ENCODE peak calls at places on chromosomes 11 and 22, in seven cellular contexts. A is GM23338, P is MM.1S, E is PC-3, G is GM23248, O is hepatocyte, B is HCT116. K is an unnamed sample.

GRCh38 chr11:116787436-116787785 is 412 bp downstream of the ZPR1 start:
- DNase-seq in P (no peak), O (no peak), E (peak), G (peak), A (peak), B (no peak), K (no peak)

GRCh38 chr11:11117730-11118129 is 235.3 kb downstream of the CSNK2A3 start:
- DNase-seq in B (no peak), P (no peak), E (no peak), A (no peak), G (no peak), O (no peak), K (no peak)

GRCh38 chr22:50186181-50186731 is 543 bp downstream of the TRABD start:
- DNase-seq in P (no peak), G (no peak), E (no peak), A (no peak), B (no peak), O (no peak), K (peak)

GRCh38 chr22:32926600-32926999 is 125.1 kb downstream of the TIMP3 start:
- DNase-seq in A (peak), P (peak), G (peak), B (peak), O (peak), E (peak), K (peak)

GRCh38 chr11:93908689-93909088 is 58.3 kb upstream of the VSTM5 start:
- DNase-seq in B (no peak), P (no peak), G (peak), E (peak), O (no peak), A (peak), K (no peak)

GRCh38 chr22:49551897-49552659 is 275.6 kb downstream of the BRD1 start:
- DNase-seq in G (no peak), O (no peak), A (no peak), P (no peak), E (no peak), B (no peak), K (no peak)

GRCh38 chr22:19732403-19733113 is 9.2 kb downstream of the GP1BB start:
- DNase-seq in G (no peak), B (no peak), P (no peak), O (no peak), A (no peak), E (no peak), K (no peak)

GRCh38 chr11:68213135-68213515 is at the start of gene KMT5B:
- DNase-seq in P (no peak), B (peak), G (no peak), A (peak), E (peak), O (peak), K (no peak)

GRCh38 chr11:15580775-15581095 is 466.0 kb downstream of the INSC start:
- DNase-seq in A (no peak), E (no peak), B (no peak), O (no peak), P (no peak), G (no peak), K (no peak)

GRCh38 chr11:30741039-30741550 is 154.9 kb upstream of the MPPED2 start:
- DNase-seq in A (no peak), B (no peak), E (no peak), P (no peak), O (peak), G (peak), K (no peak)

GRCh38 chr11:111063711-111064110 is 181.8 kb upstream of the POU2AF2 start:
- DNase-seq in O (no peak), E (peak), P (no peak), G (peak), A (no peak), B (no peak), K (peak)

GRCh38 chr11:116343270-116343669 is 429.5 kb downstream of the BUD13 start:
- DNase-seq in G (no peak), B (no peak), P (no peak), E (no peak), O (no peak), A (no peak), K (no peak)

GRCh38 chr11:45336136-45336535 is 50.0 kb upstream of the SYT13 start:
- DNase-seq in P (no peak), G (no peak), E (no peak), B (no peak), A (no peak), O (no peak), K (no peak)

GRCh38 chr22:41976070-41976901 is 7.0 kb downstream of the SEPTIN3 start:
- DNase-seq in B (no peak), G (peak), O (peak), A (peak), P (peak), E (no peak), K (peak)

GRCh38 chr11:5335166-5335565 is 8.2 kb downstream of the OR51B5 start:
- DNase-seq in O (no peak), E (no peak), B (no peak), A (no peak), G (no peak), P (no peak), K (no peak)

GRCh38 chr22:46119093-46119728 is 31.1 kb upstream of the PPARA start:
- DNase-seq in G (peak), E (no peak), B (no peak), O (no peak), P (no peak), A (no peak), K (no peak)

GRCh38 chr11:63682045-63682915 is 980 bp downstream of the RTN3 start:
- DNase-seq in B (no peak), O (peak), P (no peak), A (peak), E (peak), G (peak), K (peak)

GRCh38 chr22:24357547-24357946 is 69.9 kb upstream of the ADORA2A start:
- DNase-seq in B (no peak), O (no peak), G (no peak), A (no peak), E (no peak), P (no peak), K (peak)

GRCh38 chr22:35484651-35485372 is 55.8 kb upstream of the RASD2 start:
- DNase-seq in B (no peak), A (no peak), P (no peak), E (no peak), O (no peak), G (peak), K (no peak)

GRCh38 chr22:46256358-46256958 is 6.4 kb upstream of the CDPF1 start:
- DNase-seq in G (no peak), P (no peak), O (no peak), E (peak), A (no peak), B (no peak), K (no peak)

GRCh38 chr11:21774212-21774611 is 418.7 kb upstream of the ANO5 start:
- DNase-seq in G (no peak), E (peak), B (no peak), O (no peak), P (no peak), A (no peak), K (no peak)

GRCh38 chr11:120546312-120547205 is 35.0 kb downstream of the GRIK4 start:
- DNase-seq in E (peak), B (peak), O (peak), P (no peak), A (peak), G (peak), K (peak)

GRCh38 chr11:84089072-84090057 is 803.2 kb upstream of the CCDC90B start:
- DNase-seq in O (no peak), G (no peak), A (no peak), E (no peak), P (no peak), B (no peak), K (no peak)

GRCh38 chr22:45336971-45337431 is 27.3 kb downstream of the FAM118A start:
- DNase-seq in B (no peak), O (peak), E (no peak), G (peak), P (no peak), A (no peak), K (no peak)

GRCh38 chr22:48316876-48317250 is 1510.8 kb downstream of the BRD1 start:
- DNase-seq in P (no peak), B (no peak), A (no peak), G (no peak), O (no peak), E (no peak), K (no peak)

GRCh38 chr11:109604506-109604905 is 182.5 kb downstream of the C11orf87 start:
- DNase-seq in O (no peak), P (no peak), B (no peak), G (peak), E (no peak), A (no peak), K (no peak)

GRCh38 chr11:86523738-86524602 is 148.4 kb downstream of the ME3 start:
- DNase-seq in P (no peak), B (peak), E (peak), G (peak), O (peak), A (no peak), K (no peak)

GRCh38 chr11:13119928-13120520 is 110.9 kb downstream of the RASSF10 start:
- DNase-seq in G (peak), B (no peak), A (no peak), O (no peak), P (no peak), E (peak), K (no peak)

GRCh38 chr22:35572552-35572951 is 31.9 kb downstream of the RASD2 start:
- DNase-seq in E (no peak), B (no peak), P (no peak), A (no peak), O (no peak), G (no peak), K (no peak)

GRCh38 chr22:37991738-37992442 is 7.5 kb upstream of the SOX10 start:
- DNase-seq in O (no peak), G (peak), P (no peak), A (no peak), B (no peak), E (no peak), K (no peak)

GRCh38 chr11:23947883-23948282 is 549.0 kb upstream of the LUZP2 start:
- DNase-seq in G (no peak), E (no peak), O (no peak), B (no peak), P (no peak), A (no peak), K (no peak)
- TF ChIP-seq EZH2phosphoT487 in G (no peak), E (no peak), O (no peak), B (no peak), P (no peak), A (no peak), K (no peak)

GRCh38 chr22:36816338-36816634 is 549 bp downstream of the PVALB start:
- DNase-seq in E (no peak), B (no peak), P (no peak), G (peak), O (no peak), A (peak), K (peak)
- TF ChIP-seq EZH2 in E (no peak), B (no peak), P (no peak), G (no peak), O (no peak), A (peak), K (no peak)

GRCh38 chr11:17607572-17608570 is 60.8 kb downstream of the OTOG start:
- DNase-seq in A (no peak), G (no peak), B (no peak), O (no peak), P (no peak), E (no peak), K (no peak)
- H3K27ac ChIP-seq in A (no peak), G (no peak), B (no peak), O (no peak), P (no peak), E (no peak), K (no peak)

DNA sequence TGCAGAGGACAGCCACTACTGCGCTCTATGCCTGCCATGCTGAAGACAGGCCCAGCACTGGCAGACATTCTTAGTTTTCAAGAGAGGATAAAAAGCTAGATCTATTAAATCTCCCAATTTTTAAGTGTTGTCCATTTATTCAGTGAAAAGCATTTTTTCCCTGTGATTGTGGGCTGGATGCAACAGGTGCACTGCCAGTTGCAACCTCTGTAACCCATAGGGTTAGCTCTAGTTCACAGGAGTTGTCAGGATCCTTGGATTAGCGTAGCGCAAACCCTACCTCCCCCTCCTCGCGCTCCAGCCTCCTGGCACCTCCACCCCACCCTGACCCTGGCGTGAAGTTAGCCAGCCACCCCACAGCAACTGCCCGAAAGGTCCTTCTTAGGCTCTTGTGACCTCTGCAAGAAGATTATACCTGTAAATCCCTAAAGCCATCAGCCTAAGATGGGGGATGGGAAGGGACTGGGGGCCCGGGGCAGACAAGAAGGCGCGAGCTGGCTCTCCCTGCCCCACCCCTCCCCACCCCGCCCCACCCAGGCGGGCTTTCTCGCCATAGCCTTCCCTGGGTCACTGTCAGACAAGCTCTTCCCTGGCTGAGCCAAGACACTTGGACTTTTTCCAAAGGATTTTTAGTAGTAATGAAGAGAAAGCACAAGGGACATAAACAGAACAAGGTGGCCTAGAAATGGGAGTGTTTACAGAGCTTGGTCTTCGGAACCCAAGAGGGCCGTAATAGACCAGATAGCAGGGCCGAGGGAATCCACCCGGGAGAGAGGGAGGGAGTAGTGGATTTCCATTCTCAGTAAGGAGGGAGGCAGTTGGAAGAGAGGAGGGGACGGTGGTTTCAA is 31.0 kb downstream of the EIF3F start:
- DNase-seq in A (peak), B (no peak), P (no peak), O (peak), G (peak), E (no peak), K (peak)
- TF ChIP-seq EZH2phosphoT487 in A (no peak), B (no peak), P (no peak), O (no peak), G (no peak), E (no peak), K (no peak)

GRCh38 chr11:7307836-7308235 is 56.1 kb downstream of the SYT9 start:
- DNase-seq in E (no peak), P (no peak), O (no peak), A (no peak), B (no peak), G (no peak), K (no peak)

GRCh38 chr11:7314811-7315604 is 63.3 kb downstream of the SYT9 start:
- DNase-seq in P (no peak), G (no peak), A (peak), E (no peak), B (no peak), O (no peak), K (peak)

GRCh38 chr11:7306900-7307299 is 55.2 kb downstream of the SYT9 start:
- DNase-seq in O (no peak), G (no peak), E (no peak), A (no peak), B (no peak), P (no peak), K (no peak)

DNA sequence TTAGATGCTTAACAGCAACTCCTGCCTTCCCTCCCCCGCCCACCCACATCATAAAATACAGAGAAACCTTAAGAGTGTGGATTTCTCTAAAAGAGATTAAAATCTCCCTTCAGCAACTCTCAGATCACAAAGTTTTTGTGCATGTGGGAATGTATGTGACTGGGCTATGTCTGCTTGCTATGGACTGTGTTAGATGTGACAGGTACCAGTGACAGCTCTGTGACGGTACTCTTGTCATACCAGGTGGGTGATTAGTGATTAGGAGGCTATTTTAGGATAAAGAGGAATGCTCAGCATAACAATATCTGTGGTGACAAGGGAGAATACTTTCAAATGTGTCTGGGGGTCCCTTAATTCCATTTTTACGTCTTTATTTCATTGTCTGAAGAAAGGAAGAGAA is 60.2 kb downstream of the SYT9 start:
- DNase-seq in A (no peak), E (no peak), G (no peak), P (no peak), O (no peak), B (no peak), K (no peak)
- TF ChIP-seq EZH2 in A (no peak), E (no peak), G (no peak), P (no peak), O (no peak), B (no peak), K (no peak)

DNA sequence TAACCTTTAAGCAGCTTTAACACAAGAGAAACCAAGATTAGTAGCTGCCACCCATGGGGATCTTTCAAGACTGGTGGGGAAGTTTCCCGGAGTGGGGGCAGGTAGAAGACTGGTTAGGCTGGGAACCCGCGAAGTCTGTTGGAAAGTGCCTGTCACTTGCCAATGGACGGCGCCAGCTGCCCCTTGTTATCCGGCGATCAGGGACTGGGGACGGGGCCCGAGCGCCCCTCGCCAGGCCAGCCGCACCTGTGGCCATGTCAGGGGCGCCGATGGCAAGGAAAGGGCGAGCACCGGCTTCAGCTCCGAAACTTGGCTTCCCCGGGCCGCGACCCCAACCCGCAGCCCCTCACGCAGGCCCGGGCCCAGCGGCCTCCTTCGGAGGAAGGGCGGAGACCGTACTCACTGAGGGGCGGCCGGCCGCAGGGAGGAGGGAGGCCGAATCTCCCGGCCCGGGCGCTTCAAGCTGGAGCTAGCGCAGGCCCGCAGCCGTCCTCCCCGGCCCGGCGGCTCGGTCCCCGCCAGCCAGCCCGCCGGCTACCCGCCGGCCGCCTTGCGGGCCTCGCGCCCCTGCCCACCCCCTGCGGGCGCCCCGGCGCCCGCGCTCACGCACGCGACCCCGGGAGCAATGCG is 539 bp downstream of the EIF4ENIF1 start:
- DNase-seq in E (peak), B (no peak), G (peak), A (peak), O (peak), P (peak), K (peak)
- H3K27ac ChIP-seq in E (no peak), B (peak), G (peak), A (no peak), O (peak), P (peak), K (no peak)

GRCh38 chr11:72668645-72669347 is 5.4 kb downstream of the PDE2A start:
- DNase-seq in E (no peak), G (no peak), P (peak), B (no peak), O (no peak), A (peak), K (peak)
- TF ChIP-seq EZH2phosphoT487 in E (no peak), G (no peak), P (no peak), B (no peak), O (no peak), A (no peak), K (no peak)

GRCh38 chr11:128405693-128406364 is 181.5 kb downstream of the ETS1 start:
- DNase-seq in A (no peak), B (no peak), P (peak), E (no peak), G (peak), O (no peak), K (no peak)

GRCh38 chr11:128409476-128409875 is 177.9 kb downstream of the ETS1 start:
- DNase-seq in A (no peak), O (no peak), B (no peak), E (peak), P (no peak), G (peak), K (no peak)

GRCh38 chr11:128407962-128408361 is 179.4 kb downstream of the ETS1 start:
- DNase-seq in G (peak), O (no peak), P (peak), E (peak), B (no peak), A (no peak), K (no peak)

GRCh38 chr11:128411149-128411548 is 176.2 kb downstream of the ETS1 start:
- DNase-seq in B (no peak), A (no peak), O (no peak), E (no peak), P (no peak), G (no peak), K (no peak)

DNA sequence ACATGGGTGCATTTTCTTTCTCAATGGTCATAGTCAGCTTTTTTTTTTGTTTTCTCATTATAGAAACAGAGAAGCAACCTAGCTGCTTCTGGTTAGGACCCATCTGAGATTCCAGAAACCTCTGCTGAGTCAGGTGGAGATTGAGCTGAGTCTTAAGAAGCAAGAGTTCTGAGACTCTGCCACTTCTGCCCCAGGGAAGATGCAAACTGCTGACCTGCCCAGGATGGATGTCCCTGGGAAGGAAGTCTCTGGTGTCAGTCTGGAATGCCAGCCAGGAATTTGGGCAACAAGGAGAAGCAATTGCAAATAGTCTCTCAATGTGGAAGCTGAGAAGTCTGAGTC is 181.0 kb downstream of the ETS1 start:
- DNase-seq in E (no peak), B (no peak), O (no peak), P (peak), A (no peak), G (peak), K (no peak)
- TF ChIP-seq EZH2 in E (no peak), B (no peak), O (no peak), P (no peak), A (no peak), G (no peak), K (no peak)

DNA sequence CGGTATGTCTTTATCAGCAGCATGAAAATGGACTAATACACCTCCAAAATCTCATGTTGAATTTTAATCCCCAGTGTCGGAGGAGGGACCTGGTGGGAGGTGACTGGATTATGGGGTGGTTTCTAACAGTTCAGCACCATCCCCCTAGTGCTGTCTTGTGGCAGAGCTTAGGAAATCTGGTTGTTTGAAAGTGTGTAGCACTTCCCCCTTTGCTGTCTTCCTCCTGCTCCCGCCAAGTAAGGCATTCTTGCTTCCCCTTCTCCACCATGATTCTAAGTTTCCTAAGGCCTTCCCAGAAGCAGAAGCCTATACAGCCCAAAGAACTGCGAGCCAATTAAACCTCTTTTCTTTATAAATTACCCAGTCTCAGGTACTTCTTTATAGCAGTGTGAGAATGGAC is 4.0 kb downstream of the CD59 start:
- DNase-seq in A (peak), G (peak), E (no peak), O (no peak), P (no peak), B (no peak), K (no peak)
- H3K27ac ChIP-seq in A (no peak), G (peak), E (no peak), O (peak), P (no peak), B (no peak), K (no peak)

K was measured in neural progenitor cell.